ENCODE peak calls at places on chromosomes 13 and 19, in four cellular contexts. C is naive thymus-derived CD4-positive, alpha-beta T cell; O is activated T-cell treated with anti-CD3 and anti-CD28 coated beads, Interleukin-2, amount 50 U/mL, for 24 hours; R is epithelial cell of esophagus. I is an unnamed sample.

GRCh38 chr13:99033814-99034213 is 56.0 kb upstream of the DOCK9 start:
- DNase-seq in C (no peak), O (no peak), R (peak; percentile 42), I (no peak)

GRCh38 chr19:45069056-45069455 is 7.2 kb downstream of the ZNF296 start:
- DNase-seq in C (no peak), O (no peak), R (peak; percentile 50), I (no peak)

GRCh38 chr19:42421591-42422031 is 5.6 kb downstream of the LIPE start:
- DNase-seq in C (no peak), O (no peak), R (peak; percentile 100), I (no peak)

GRCh38 chr19:49441210-49441959 is at the start of gene SLC17A7:
- DNase-seq in C (no peak), O (peak; percentile 65), R (no peak), I (no peak)

GRCh38 chr13:49053215-49053614 is 77.5 kb downstream of the FNDC3A start:
- DNase-seq in C (no peak), O (no peak), R (peak; percentile 51), I (no peak)

GRCh38 chr19:49824662-49825061 is 6.6 kb downstream of the MED25 start:
- DNase-seq in C (no peak), O (no peak), R (no peak), I (no peak)

GRCh38 chr13:97242755-97243497 is 20.8 kb downstream of the MBNL2 start:
- DNase-seq in C (no peak), O (no peak), R (no peak), I (no peak)

GRCh38 chr19:46537136-46538097 is 41.8 kb upstream of the PNMA8B start:
- DNase-seq in C (peak; percentile 27), O (peak; percentile 81), R (peak; percentile 51), I (peak; percentile 53)

GRCh38 chr19:18441804-18442788 is 4.2 kb upstream of the ISYNA1 start:
- DNase-seq in C (no peak), O (no peak), R (no peak), I (peak; percentile 63)

GRCh38 chr13:45316210-45316799 is 24.7 kb downstream of the TPT1 start:
- DNase-seq in C (no peak), O (peak; percentile 8), R (no peak), I (no peak)

GRCh38 chr13:50033696-50034095 is 18.5 kb downstream of the KCNRG start:
- DNase-seq in C (no peak), O (no peak), R (no peak), I (no peak)

GRCh38 chr19:20840371-20840770 is 64.3 kb downstream of the ZNF66 start:
- DNase-seq in C (no peak), O (no peak), R (peak; percentile 42), I (no peak)

GRCh38 chr13:58495668-58496067 is 864.1 kb downstream of the PCDH17 start:
- DNase-seq in C (no peak), O (no peak), R (no peak), I (no peak)

GRCh38 chr13:32504263-32504662 is 34.3 kb downstream of the N4BP2L2 start:
- DNase-seq in C (no peak), O (no peak), R (no peak), I (no peak)

GRCh38 chr13:39587939-39588338 is 15.1 kb downstream of the LHFPL6 start:
- DNase-seq in C (no peak), O (no peak), R (no peak), I (no peak)

GRCh38 chr19:44850641-44851109 is 4.6 kb downstream of the NECTIN2 start:
- DNase-seq in C (no peak), O (no peak), R (no peak), I (no peak)

I was measured in CD4-positive, alpha-beta memory T cell.